ENCODE peak calls at places on chromosomes 1 and 21, in seven cellular contexts. E is A549; M is body of pancreas; G is CD8-positive, alpha-beta T cell; F is tibial artery; Y is pancreas; T is GM23338. N is an unnamed sample.

GRCh38 chr1:212981025-212981495 is 30.7 kb downstream of the VASH2 start:
- DNase-seq in E (no peak), M (peak; percentile 63), G (no peak), F (no peak), Y (peak; percentile 48), T (peak; percentile 60), N (no peak)

GRCh38 chr1:16617101-16617727 is 3.9 kb upstream of the NBPF1 start:
- DNase-seq in E (no peak), M (no peak), G (no peak), F (no peak), Y (peak; percentile 30), T (peak; percentile 47), N (no peak)

GRCh38 chr1:158491372-158491771 is 19.4 kb downstream of the OR10R2 start:
- DNase-seq in E (no peak), M (no peak), G (no peak), F (no peak), Y (no peak), T (no peak), N (no peak)

GRCh38 chr1:224333939-224334701 is 4.1 kb upstream of the NVL start:
- DNase-seq in E (no peak), M (no peak), G (no peak), F (no peak), Y (no peak), T (no peak), N (no peak)

GRCh38 chr1:53532912-53533311 is 73.7 kb downstream of the DMRTB1 start:
- DNase-seq in E (no peak), M (no peak), G (no peak), F (no peak), Y (no peak), T (no peak), N (no peak)

GRCh38 chr1:226764533-226764932 is 25.5 kb upstream of the ITPKB start:
- DNase-seq in E (no peak), M (no peak), G (no peak), F (no peak), Y (no peak), T (no peak), N (no peak)

GRCh38 chr1:202107321-202107761 is 15.4 kb upstream of the GPR37L1 start:
- DNase-seq in E (no peak), M (peak; percentile 98), G (no peak), F (no peak), Y (peak; percentile 95), T (no peak), N (no peak)

GRCh38 chr1:46181343-46182260 is 5.3 kb upstream of the P3R3URF start:
- DNase-seq in E (no peak), M (no peak), G (no peak), F (no peak), Y (no peak), T (no peak), N (no peak)

GRCh38 chr1:30762152-30762930 is 4.8 kb upstream of the LAPTM5 start:
- DNase-seq in E (no peak), M (no peak), G (no peak), F (no peak), Y (no peak), T (no peak), N (no peak)

GRCh38 chr1:28910379-28911125 is 3.8 kb upstream of the EPB41 start:
- DNase-seq in E (no peak), M (no peak), G (no peak), F (no peak), Y (no peak), T (no peak), N (peak; percentile 18)

GRCh38 chr1:24111264-24111997 is 504 bp downstream of the MYOM3 start:
- DNase-seq in E (no peak), M (no peak), G (no peak), F (peak; percentile 67), Y (no peak), T (no peak), N (no peak)

GRCh38 chr21:36126166-36126565 is 8.7 kb upstream of the CBR3 start:
- DNase-seq in E (no peak), M (no peak), G (no peak), F (no peak), Y (no peak), T (no peak), N (no peak)

GRCh38 chr1:247904122-247904521 is 8.7 kb downstream of the OR2W3 start:
- DNase-seq in E (no peak), M (no peak), G (no peak), F (no peak), Y (no peak), T (no peak), N (no peak)

GRCh38 chr1:49435291-49435690 is 588.5 kb downstream of the AGBL4 start:
- DNase-seq in E (no peak), M (no peak), G (no peak), F (no peak), Y (no peak), T (no peak), N (no peak)

GRCh38 chr1:9198538-9199361 is 35.8 kb upstream of the H6PD start:
- DNase-seq in E (no peak), M (no peak), G (no peak), F (no peak), Y (no peak), T (peak; percentile 87), N (peak; percentile 41)

GRCh38 chr1:71296551-71296950 is 215.7 kb upstream of the ZRANB2 start:
- DNase-seq in E (no peak), M (no peak), G (no peak), F (no peak), Y (no peak), T (no peak), N (no peak)

GRCh38 chr1:152623203-152623844 is 421 bp upstream of the LCE3A start:
- DNase-seq in E (no peak), M (no peak), G (no peak), F (no peak), Y (no peak), T (peak; percentile 89), N (peak; percentile 25)

GRCh38 chr1:167105150-167105840 is 11.4 kb downstream of the STYXL2 start:
- DNase-seq in E (no peak), M (no peak), G (no peak), F (no peak), Y (no peak), T (no peak), N (no peak)
- H3K4me3 ChIP-seq in E (no peak overlapping the region), M (no peak overlapping the region), G (no peak overlapping the region), F (no peak overlapping the region), Y (no peak overlapping the region), T (no peak overlapping the region), N (no peak overlapping the region)

DNA sequence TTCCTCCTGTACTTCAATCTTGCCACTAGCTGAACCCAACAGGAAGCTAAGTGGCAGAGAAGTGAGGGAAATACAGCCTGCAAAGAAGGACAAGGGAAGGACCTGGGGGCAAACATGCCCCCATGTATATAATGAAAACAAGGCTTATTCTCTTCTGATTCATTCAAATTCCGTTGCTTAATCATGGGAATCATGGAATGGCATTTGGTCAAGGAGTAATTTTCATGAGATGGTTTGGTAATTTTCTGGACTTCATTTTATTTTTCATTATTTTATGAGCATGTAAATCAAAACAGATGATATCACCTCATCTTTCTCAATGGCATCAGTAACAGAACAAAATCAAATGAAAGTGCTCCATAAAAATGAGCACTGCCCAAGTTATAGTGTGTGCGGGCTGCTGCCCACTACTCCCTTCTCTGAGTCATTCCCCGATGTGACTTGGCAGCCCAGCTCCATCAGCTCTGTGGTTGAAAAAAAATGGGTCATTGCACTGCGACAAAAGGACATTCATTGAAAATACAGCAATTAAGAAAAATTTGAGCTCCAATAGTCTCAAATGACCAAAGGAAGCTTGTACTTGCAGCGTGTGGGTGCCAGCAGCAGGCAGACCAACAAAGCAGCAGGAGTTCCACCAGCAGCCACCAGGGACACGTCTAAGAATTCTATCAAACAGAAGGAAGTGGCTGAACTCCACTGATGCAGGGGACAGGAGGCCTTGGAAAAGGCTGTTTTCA is 84.3 kb upstream of the VAV3 start:
- DNase-seq in E (peak; percentile 6), M (peak; percentile 40), G (no peak), F (peak; percentile 44), Y (no peak), T (peak; percentile 65), N (peak; percentile 16)
- TF ChIP-seq CTCF in E (no peak), M (no peak), G (peak; percentile 50), F (peak; percentile 28), Y (peak; percentile 12), T (peak; percentile 62), N (peak; percentile 43)

GRCh38 chr21:39641827-39642450 is 29.2 kb downstream of the B3GALT5 start:
- DNase-seq in E (no peak), M (no peak), G (no peak), F (no peak), Y (no peak), T (peak; percentile 54), N (no peak)

GRCh38 chr21:39640754-39641153 is 28.0 kb downstream of the B3GALT5 start:
- DNase-seq in E (no peak), M (no peak), G (no peak), F (no peak), Y (no peak), T (no peak), N (no peak)

GRCh38 chr21:39647476-39647875 is 34.7 kb downstream of the B3GALT5 start:
- DNase-seq in E (no peak), M (no peak), G (no peak), F (no peak), Y (no peak), T (no peak), N (no peak)

GRCh38 chr21:39645331-39645730 is 32.6 kb downstream of the B3GALT5 start:
- DNase-seq in E (no peak), M (no peak), G (no peak), F (no peak), Y (no peak), T (no peak), N (no peak)

DNA sequence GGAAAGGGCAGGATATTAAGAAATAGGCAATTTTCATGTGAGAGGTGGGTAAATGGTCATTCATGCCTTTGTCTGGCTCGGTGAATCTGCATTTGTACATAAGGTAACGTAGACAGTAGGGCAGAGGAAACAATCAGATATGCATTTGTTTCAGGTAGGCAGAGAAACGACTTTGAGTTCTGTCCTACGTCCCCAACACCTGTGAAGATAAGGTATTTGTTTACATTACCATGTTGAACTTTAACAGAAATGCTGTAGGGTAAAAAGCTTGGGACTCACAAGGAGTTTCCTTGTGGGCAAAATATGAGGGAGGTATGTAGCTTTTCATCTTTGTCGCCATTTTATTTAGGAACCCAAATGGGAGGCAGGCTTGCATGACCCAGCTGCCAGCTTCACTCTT is 31.3 kb downstream of the B3GALT5 start:
- DNase-seq in E (no peak), M (no peak), G (no peak), F (no peak), Y (no peak), T (no peak), N (no peak)
- H3K4me3 ChIP-seq in E (no peak overlapping the region), M (no peak overlapping the region), G (no peak overlapping the region), F (no peak overlapping the region), Y (no peak overlapping the region), T (no peak overlapping the region), N (no peak overlapping the region)

GRCh38 chr1:5993553-5994510 is 1.6 kb upstream of the NPHP4 start:
- DNase-seq in E (no peak), M (no peak), G (no peak), F (no peak), Y (no peak), T (peak; percentile 67), N (no peak)

GRCh38 chr1:5992814-5993552 is 758 bp upstream of the NPHP4 start:
- DNase-seq in E (no peak), M (no peak), G (no peak), F (no peak), Y (no peak), T (peak; percentile 57), N (peak; percentile 32)

GRCh38 chr1:5990913-5991783 is 1.1 kb downstream of the NPHP4 start:
- DNase-seq in E (no peak), M (peak; percentile 31), G (peak; percentile 31), F (no peak), Y (peak; percentile 40), T (peak; percentile 72), N (peak; percentile 65)

GRCh38 chr1:5991784-5992033 is 516 bp downstream of the NPHP4 start:
- DNase-seq in E (no peak), M (peak; percentile 35), G (no peak), F (no peak), Y (no peak), T (no peak), N (no peak)

GRCh38 chr1:5992034-5992813 is at the start of gene NPHP4:
- DNase-seq in E (peak; percentile 99), M (peak; percentile 100), G (peak; percentile 99), F (peak; percentile 99), Y (peak; percentile 99), T (peak; percentile 100), N (peak; percentile 96)
- TF ChIP-seq CTCF in E (no peak), M (no peak), G (no peak), F (no peak), Y (no peak), T (no peak), N (no peak)

N was measured in BE2C.